ENCODE peak calls at places on chromosomes 16 and 17, in seven cellular contexts. Q is NCI-H2029 treated with DMSO at 0.1 percent for 48 hours, D is iPS-NIHi11, K is substantia nigra, Z is A549, Y is breast epithelium, P is brain microvascular endothelial cell. L is an unnamed sample.

GRCh38 chr17:2792541-2793169 is 3.6 kb upstream of the RAP1GAP2 start:
- DNase-seq in Q (no peak), K (no peak), Z (no peak), D (no peak), P (no peak), Y (no peak), L (no peak)

GRCh38 chr17:78958556-78959191 is 21.0 kb downstream of the LGALS3BP start:
- DNase-seq in Y (no peak), Q (no peak), D (no peak), P (no peak), K (no peak), Z (peak), L (no peak)

GRCh38 chr17:43044024-43044423 is 19.0 kb downstream of the RND2 start:
- DNase-seq in P (no peak), Y (no peak), K (no peak), D (no peak), Z (no peak), Q (no peak), L (no peak)

GRCh38 chr17:49739662-49740271 is 24.2 kb downstream of the FAM117A start:
- DNase-seq in Z (no peak), D (no peak), P (no peak), Y (peak), K (no peak), Q (peak), L (no peak)

GRCh38 chr17:44959821-44960523 is 8.1 kb downstream of the C1QL1 start:
- DNase-seq in Y (no peak), K (no peak), D (no peak), Z (no peak), P (no peak), Q (no peak), L (no peak)

GRCh38 chr17:78263063-78263735 is 31.8 kb downstream of the TMEM235 start:
- DNase-seq in Z (no peak), Q (no peak), K (no peak), D (no peak), P (no peak), Y (no peak), L (no peak)

GRCh38 chr17:35217107-35217506 is 22.9 kb upstream of the SLC35G3 start:
- DNase-seq in K (no peak), Y (no peak), Q (no peak), D (no peak), Z (no peak), P (no peak), L (no peak)

GRCh38 chr16:10465821-10466220 is 80.0 kb downstream of the ATF7IP2 start:
- DNase-seq in Y (no peak), K (no peak), Z (no peak), Q (no peak), P (no peak), D (no peak), L (no peak)

GRCh38 chr16:10600792-10601443 is 20.5 kb upstream of the EMP2 start:
- DNase-seq in P (no peak), Y (no peak), K (no peak), Z (no peak), Q (no peak), D (no peak), L (no peak)

GRCh38 chr17:19321481-19322128 is 40.9 kb downstream of the B9D1 start:
- DNase-seq in Z (no peak), D (no peak), K (no peak), P (no peak), Q (no peak), Y (no peak), L (no peak)

GRCh38 chr16:57266531-57267268 is 17.8 kb downstream of the PLLP start:
- DNase-seq in Z (no peak), P (no peak), Q (no peak), K (no peak), D (no peak), Y (no peak), L (no peak)

GRCh38 chr17:2803971-2804370 is 7.7 kb downstream of the RAP1GAP2 start:
- DNase-seq in Y (no peak), P (no peak), K (no peak), D (no peak), Q (no peak), Z (no peak), L (no peak)

GRCh38 chr16:88195911-88196465 is 186.8 kb upstream of the ZNF469 start:
- DNase-seq in D (no peak), K (no peak), P (no peak), Z (no peak), Q (no peak), Y (no peak), L (no peak)

GRCh38 chr17:47704116-47704515 is 10.2 kb downstream of the TBKBP1 start:
- DNase-seq in Y (no peak), Z (no peak), D (no peak), K (no peak), Q (no peak), P (no peak), L (no peak)

GRCh38 chr17:80839401-80839800 is 152.2 kb upstream of the CHMP6 start:
- DNase-seq in K (no peak), P (no peak), D (no peak), Y (no peak), Q (no peak), Z (no peak), L (no peak)

GRCh38 chr17:39820987-39821386 is 43.1 kb downstream of the IKZF3 start:
- DNase-seq in Y (no peak), Q (no peak), K (no peak), Z (no peak), D (no peak), P (no peak), L (no peak)

GRCh38 chr16:65034915-65035314 is 86.9 kb downstream of the CDH11 start:
- DNase-seq in Z (no peak), K (no peak), Q (no peak), Y (no peak), P (no peak), D (no peak), L (no peak)

GRCh38 chr17:49513044-49513395 is 17.9 kb downstream of the NGFR start:
- DNase-seq in D (no peak), Z (no peak), Y (no peak), Q (no peak), P (no peak), K (no peak), L (no peak)

GRCh38 chr17:37708616-37709212 is 36.1 kb downstream of the HNF1B start:
- DNase-seq in D (no peak), Z (peak), K (no peak), P (no peak), Y (no peak), Q (no peak), L (peak)

GRCh38 chr16:73529303-73530012 is 481.5 kb upstream of the ZFHX3 start:
- DNase-seq in D (no peak), Q (no peak), P (no peak), Z (no peak), Y (no peak), K (no peak), L (no peak)

GRCh38 chr16:11087691-11088431 is 143.5 kb downstream of the CLEC16A start:
- DNase-seq in Z (no peak), P (no peak), D (peak), Y (no peak), Q (no peak), K (no peak), L (no peak)

GRCh38 chr17:7380321-7380720 is 568 bp upstream of the TNK1 start:
- DNase-seq in P (no peak), Z (no peak), Q (no peak), K (no peak), Y (peak), D (no peak), L (no peak)

GRCh38 chr16:8375208-8375607 is 215.1 kb downstream of the TMEM114 start:
- DNase-seq in P (no peak), Z (no peak), Q (no peak), D (no peak), K (no peak), Y (no peak), L (no peak)

GRCh38 chr17:80182118-80182844 is 12.5 kb downstream of the CARD14 start:
- DNase-seq in Y (no peak), D (peak), Z (no peak), Q (no peak), P (no peak), K (no peak), L (no peak)

GRCh38 chr17:28090551-28090950 is 48.1 kb downstream of the NLK start:
- DNase-seq in Y (no peak), Q (no peak), D (no peak), Z (no peak), P (no peak), K (no peak), L (no peak)

GRCh38 chr16:48637039-48637438 is 27.1 kb upstream of the N4BP1 start:
- DNase-seq in Y (no peak), D (no peak), Z (no peak), K (no peak), Q (no peak), P (no peak), L (no peak)

GRCh38 chr16:12804395-12804794 is 708 bp upstream of the CPPED1 start:
- DNase-seq in K (no peak), P (no peak), Q (no peak), D (no peak), Z (no peak), Y (no peak), L (no peak)

GRCh38 chr16:71846443-71846842 is 667 bp downstream of the ATXN1L start:
- DNase-seq in D (peak), P (peak), Y (no peak), Q (no peak), Z (no peak), K (no peak), L (no peak)

GRCh38 chr17:9816472-9816871 is 5.4 kb downstream of the GSG1L2 start:
- DNase-seq in K (no peak), P (no peak), Q (no peak), D (no peak), Y (no peak), Z (no peak), L (no peak)

GRCh38 chr16:86732621-86733297 is 154.4 kb downstream of the FOXL1 start:
- DNase-seq in P (no peak), Z (no peak), K (no peak), Y (no peak), Q (no peak), D (peak), L (no peak)

GRCh38 chr17:16944334-16945140 is 27.4 kb downstream of the TNFRSF13B start:
- DNase-seq in Q (no peak), P (no peak), Z (no peak), Y (no peak), D (no peak), K (no peak), L (no peak)

GRCh38 chr16:64782484-64782883 is 339.4 kb downstream of the CDH11 start:
- DNase-seq in Y (no peak), Q (no peak), K (no peak), D (no peak), P (no peak), Z (no peak), L (no peak)

GRCh38 chr17:39593371-39593770 is 14.3 kb downstream of the NEUROD2 start:
- DNase-seq in P (no peak), Z (no peak), Q (no peak), Y (no peak), D (no peak), K (no peak), L (no peak)

GRCh38 chr17:82864721-82865240 is 25.0 kb upstream of the ZNF750 start:
- DNase-seq in Q (no peak), D (no peak), P (no peak), Z (no peak), K (no peak), Y (no peak), L (no peak)

GRCh38 chr17:63702223-63702577 is 2.3 kb upstream of the LIMD2 start:
- DNase-seq in D (no peak), Y (no peak), P (no peak), Z (no peak), K (no peak), Q (no peak), L (no peak)